ENCODE peak calls at places on chromosomes 13 and 19, in eight cellular contexts. J is MM.1S, P is colonic mucosa, F is HCT116, Y is fibroblast of lung, C is SK-N-MC, X is IMR-90, B is mammary epithelial cell. H is an unnamed sample.

GRCh38 chr19:42306646-42307045 is 4.2 kb upstream of the PAFAH1B3 start:
- DNase-seq in X (no peak), C (no peak), F (no peak), J (no peak), Y (no peak), P (no peak), B (no peak), H (no peak)

GRCh38 chr19:48554385-48555091 is 2.6 kb downstream of the SULT2B1 start:
- DNase-seq in X (no peak), F (no peak), Y (no peak), P (no peak), C (no peak), J (no peak), B (no peak), H (no peak)

GRCh38 chr19:52102163-52102562 is 6.6 kb upstream of the ZNF841 start:
- DNase-seq in B (peak; percentile 30), P (no peak), C (no peak), Y (no peak), F (no peak), X (no peak), J (no peak), H (no peak)

GRCh38 chr13:37540228-37540627 is 58.3 kb downstream of the POSTN start:
- DNase-seq in P (no peak), C (no peak), F (no peak), X (peak; percentile 89), B (peak; percentile 20), Y (peak; percentile 77), J (no peak), H (no peak)

GRCh38 chr13:76014618-76015315 is 378.6 kb downstream of the LMO7 start:
- DNase-seq in J (no peak), B (peak; percentile 94), P (no peak), F (no peak), Y (peak; percentile 74), C (no peak), X (peak; percentile 80), H (no peak)

GRCh38 chr13:48131481-48131992 is 36.6 kb upstream of the MED4 start:
- DNase-seq in X (no peak), F (no peak), Y (peak; percentile 11), J (no peak), P (no peak), B (peak; percentile 80), C (no peak), H (no peak)

GRCh38 chr19:21483589-21484170 is 21.7 kb upstream of the ZNF429 start:
- DNase-seq in P (peak; percentile 56), X (no peak), J (no peak), Y (no peak), C (no peak), B (no peak), F (no peak), H (peak; percentile 55)

GRCh38 chr13:48571121-48571901 is 38.4 kb upstream of the RCBTB2 start:
- DNase-seq in Y (peak; percentile 82), X (peak; percentile 81), F (no peak), P (no peak), C (no peak), J (no peak), B (peak; percentile 43), H (peak; percentile 71)

GRCh38 chr19:892243-892996 is 567 bp downstream of the MED16 start:
- DNase-seq in Y (no peak), J (peak; percentile 37), F (no peak), C (no peak), X (no peak), P (no peak), B (no peak), H (peak; percentile 70)

GRCh38 chr13:100921139-100921538 is 246.5 kb upstream of the TMTC4 start:
- DNase-seq in F (no peak), X (peak; percentile 18), B (no peak), P (no peak), J (no peak), C (no peak), Y (no peak), H (no peak)

GRCh38 chr19:18379803-18380747 is 5.9 kb upstream of the GDF15 start:
- DNase-seq in F (peak; percentile 93), X (peak; percentile 96), Y (peak; percentile 93), C (no peak), B (peak; percentile 64), P (peak; percentile 94), J (no peak), H (no peak)

GRCh38 chr19:3458595-3459284 is 21.6 kb downstream of the SMIM24 start:
- DNase-seq in F (no peak), X (peak; percentile 25), C (no peak), Y (peak; percentile 71), B (no peak), J (no peak), P (no peak), H (no peak)

GRCh38 chr13:46630419-46631183 is 77.6 kb downstream of the LRCH1 start:
- DNase-seq in X (no peak), P (no peak), J (no peak), C (no peak), F (no peak), Y (no peak), B (no peak), H (no peak)

GRCh38 chr19:49592486-49593232 is 1.7 kb downstream of the PRR12 start:
- DNase-seq in J (no peak), X (no peak), Y (no peak), P (peak; percentile 58), C (no peak), B (peak; percentile 70), F (no peak), H (peak; percentile 42)

GRCh38 chr19:13215572-13216380 is 65.6 kb downstream of the IER2 start:
- DNase-seq in C (no peak), X (no peak), F (no peak), J (peak; percentile 31), P (no peak), Y (peak; percentile 34), B (peak; percentile 65), H (no peak)

GRCh38 chr13:60969659-60970058 is 446.0 kb downstream of the PCDH20 start:
- DNase-seq in B (no peak), X (no peak), F (no peak), J (no peak), C (no peak), P (no peak), Y (no peak), H (no peak)

GRCh38 chr13:50700664-50701266 is 142.7 kb downstream of the DLEU7 start:
- DNase-seq in F (no peak), P (no peak), Y (peak; percentile 53), B (no peak), X (no peak), J (no peak), C (no peak), H (peak; percentile 62)

GRCh38 chr13:110309661-110310524 is 2.8 kb downstream of the COL4A2 start:
- DNase-seq in P (no peak), C (no peak), J (no peak), X (no peak), F (no peak), Y (no peak), B (no peak), H (no peak)
- H3K9ac ChIP-seq in P (peak overlapping the region; percentile 71), C (no peak overlapping the region), J (no peak overlapping the region), X (peak overlapping the region; percentile 96), F (no peak overlapping the region), Y (peak overlapping the region; percentile 95), B (no peak overlapping the region), H (no peak overlapping the region)

GRCh38 chr19:11141937-11142527 is 13.6 kb downstream of the SPC24 start:
- DNase-seq in C (no peak), Y (no peak), B (no peak), F (no peak), J (no peak), P (no peak), X (no peak), H (no peak)

GRCh38 chr19:11136400-11137101 is 19.0 kb downstream of the SPC24 start:
- DNase-seq in C (no peak), F (no peak), J (no peak), Y (peak; percentile 51), X (no peak), B (peak; percentile 47), P (no peak), H (no peak)

GRCh38 chr19:11140896-11141295 is 14.7 kb downstream of the SPC24 start:
- DNase-seq in Y (no peak), C (no peak), J (no peak), X (no peak), F (no peak), B (no peak), P (no peak), H (no peak)

GRCh38 chr19:11138659-11139526 is 16.7 kb downstream of the SPC24 start:
- DNase-seq in C (no peak), Y (peak; percentile 80), J (no peak), F (no peak), B (peak; percentile 57), X (peak; percentile 77), P (peak; percentile 60), H (no peak)

GRCh38 chr19:11137542-11138384 is 17.8 kb downstream of the SPC24 start:
- DNase-seq in F (no peak), J (peak; percentile 51), P (peak; percentile 80), C (peak; percentile 84), Y (peak; percentile 81), X (peak; percentile 84), B (peak; percentile 78), H (peak; percentile 41)
- H3K9ac ChIP-seq in F (peak overlapping the region; percentile 49), J (peak overlapping the region; percentile 39), P (peak overlapping the region; percentile 60), C (no peak overlapping the region), Y (peak overlapping the region; percentile 45), X (peak overlapping the region; percentile 65), B (no peak overlapping the region), H (no peak overlapping the region)

DNA sequence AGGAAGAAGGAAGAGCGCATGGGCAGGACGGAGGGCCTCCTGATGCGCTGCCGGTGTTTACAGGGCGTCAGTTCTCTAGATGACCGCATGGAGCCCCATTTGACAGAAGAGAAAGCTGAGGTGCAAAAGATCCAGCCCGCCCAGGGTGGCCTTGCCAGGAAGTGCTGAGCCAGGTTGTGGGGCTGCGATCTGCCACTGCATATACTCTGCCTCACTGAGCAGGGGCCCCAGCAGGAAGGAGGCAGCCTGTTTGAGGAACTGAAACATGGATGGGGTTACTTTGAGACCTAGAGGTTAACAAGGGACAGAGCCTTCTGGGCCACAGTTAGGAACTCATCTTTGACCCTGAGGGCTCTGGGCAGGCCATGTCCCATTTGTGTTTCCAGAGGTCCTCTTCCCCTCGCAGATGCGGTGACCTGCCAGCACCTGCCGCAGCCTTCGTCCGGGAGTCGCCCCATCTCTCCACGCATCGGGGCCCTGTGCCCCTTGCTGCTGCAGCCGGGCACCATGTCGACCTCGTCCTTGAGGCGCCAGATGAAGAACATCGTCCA is 3.2 kb downstream of the EPN1 start:
- DNase-seq in J (peak; percentile 88), Y (no peak), P (no peak), B (no peak), C (no peak), F (no peak), X (no peak), H (no peak)
- H3K9ac ChIP-seq in J (peak overlapping the region; percentile 85), Y (no peak overlapping the region), P (no peak overlapping the region), B (no peak overlapping the region), C (no peak overlapping the region), F (no peak overlapping the region), X (no peak overlapping the region), H (peak overlapping the region; percentile 10)

DNA sequence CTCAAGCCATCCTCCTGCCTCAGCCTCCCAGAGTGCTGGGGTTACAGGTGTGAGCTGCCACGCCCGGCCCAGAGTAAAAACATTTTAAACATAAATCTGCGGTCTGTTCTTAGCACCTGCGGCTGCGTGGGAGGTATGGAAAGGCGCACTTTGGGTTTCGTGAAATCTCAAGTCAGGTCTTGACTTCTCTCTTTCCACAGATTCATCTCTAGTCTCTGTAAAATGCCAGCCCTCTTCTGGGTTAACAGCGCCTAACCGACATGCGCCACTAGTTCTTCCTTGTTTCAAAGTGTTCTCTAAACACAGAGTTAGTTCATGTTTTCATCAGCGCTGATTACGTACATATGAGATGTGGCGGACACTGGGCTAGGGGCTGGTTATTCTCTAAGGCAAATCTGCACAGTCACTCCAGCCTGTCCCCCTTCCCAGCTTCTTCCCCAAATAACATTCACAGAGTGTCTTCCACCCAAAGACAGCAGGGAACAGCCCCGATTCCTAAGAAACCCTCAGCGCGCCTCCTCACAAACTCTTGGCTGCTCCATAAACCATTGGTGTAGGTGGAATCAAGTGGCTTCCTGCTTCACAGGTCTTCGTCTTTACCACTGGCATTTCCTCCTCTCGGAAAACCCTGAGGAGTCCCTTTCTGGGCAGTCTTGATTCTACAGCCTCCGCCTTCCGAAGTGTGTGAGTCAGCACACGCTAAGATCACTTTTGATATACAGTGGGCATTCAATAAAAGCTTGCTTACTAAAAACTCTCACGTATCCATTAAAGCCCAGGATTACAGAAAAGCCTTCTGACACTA is 1.4 kb downstream of the PARP4 start:
- DNase-seq in X (peak; percentile 91), P (peak; percentile 66), B (peak; percentile 92), F (peak; percentile 65), J (peak; percentile 44), Y (peak; percentile 97), C (peak; percentile 10), H (peak; percentile 28)
- H3K9ac ChIP-seq in X (peak overlapping the region; percentile 19), P (peak overlapping the region; percentile 81), B (peak overlapping the region; percentile 89), F (peak overlapping the region; percentile 87), J (peak overlapping the region; percentile 85), Y (peak overlapping the region; percentile 26), C (peak overlapping the region; percentile 92), H (peak overlapping the region; percentile 94)